ENCODE peak calls at places on chromosome 1, in four cellular contexts. One of them, this sample, is unnamed.

GRCh38 chr1:87728169-87728568 is 399.5 kb downstream of the LMO4 start:
- DNase-seq in fibroblast of mammary gland: no peak
- DNase-seq in CD8-positive, alpha-beta memory T cell: no peak
- DNase-seq in A549: no peak
- DNase-seq in this sample: no peak

GRCh38 chr1:222663535-222663934 is 45.6 kb downstream of the MIA3 start:
- DNase-seq in fibroblast of mammary gland: no peak
- DNase-seq in CD8-positive, alpha-beta memory T cell: no peak
- DNase-seq in A549: no peak
- DNase-seq in this sample: no peak

GRCh38 chr1:52234708-52235107 is 92.8 kb downstream of the ZFYVE9 start:
- DNase-seq in fibroblast of mammary gland: no peak
- DNase-seq in CD8-positive, alpha-beta memory T cell: no peak
- DNase-seq in A549: no peak
- DNase-seq in this sample: no peak

GRCh38 chr1:20663365-20663764 is 2.2 kb upstream of the DDOST start:
- DNase-seq in fibroblast of mammary gland: no peak
- DNase-seq in CD8-positive, alpha-beta memory T cell: no peak
- DNase-seq in A549: no peak
- DNase-seq in this sample: no peak

GRCh38 chr1:210293191-210293607 is 35.5 kb upstream of the HHAT start:
- DNase-seq in fibroblast of mammary gland: peak; percentile 95
- DNase-seq in CD8-positive, alpha-beta memory T cell: no peak
- DNase-seq in A549: no peak
- DNase-seq in this sample: no peak

GRCh38 chr1:27342391-27342777 is 562 bp downstream of the SYTL1 start:
- DNase-seq in fibroblast of mammary gland: no peak
- DNase-seq in CD8-positive, alpha-beta memory T cell: peak; percentile 31
- DNase-seq in A549: no peak
- DNase-seq in this sample: no peak

GRCh38 chr1:181149326-181150000 is 61.0 kb downstream of the IER5 start:
- DNase-seq in fibroblast of mammary gland: no peak
- DNase-seq in CD8-positive, alpha-beta memory T cell: peak; percentile 86
- DNase-seq in A549: no peak
- DNase-seq in this sample: no peak

GRCh38 chr1:38003261-38004250 is 1.8 kb downstream of the FHL3 start:
- DNase-seq in fibroblast of mammary gland: peak; percentile 50
- DNase-seq in CD8-positive, alpha-beta memory T cell: no peak
- DNase-seq in A549: no peak
- DNase-seq in this sample: no peak

GRCh38 chr1:209150114-209150513 is 433.4 kb upstream of the CAMK1G start:
- DNase-seq in fibroblast of mammary gland: peak; percentile 33
- DNase-seq in CD8-positive, alpha-beta memory T cell: no peak
- DNase-seq in A549: peak; percentile 24
- DNase-seq in this sample: no peak

GRCh38 chr1:115133440-115133839 is 44.1 kb upstream of the TSPAN2 start:
- DNase-seq in fibroblast of mammary gland: peak; percentile 35
- DNase-seq in CD8-positive, alpha-beta memory T cell: no peak
- DNase-seq in A549: peak; percentile 14
- DNase-seq in this sample: no peak

GRCh38 chr1:35692310-35692709 is 26.4 kb downstream of the C1orf216 start:
- DNase-seq in fibroblast of mammary gland: no peak
- DNase-seq in CD8-positive, alpha-beta memory T cell: no peak
- DNase-seq in A549: no peak
- DNase-seq in this sample: no peak
- H3K4me3 ChIP-seq in fibroblast of mammary gland: no peak overlapping the region
- H3K4me3 ChIP-seq in CD8-positive, alpha-beta memory T cell: no peak overlapping the region
- H3K4me3 ChIP-seq in A549: no peak overlapping the region
- H3K4me3 ChIP-seq in this sample: no peak overlapping the region

DNA sequence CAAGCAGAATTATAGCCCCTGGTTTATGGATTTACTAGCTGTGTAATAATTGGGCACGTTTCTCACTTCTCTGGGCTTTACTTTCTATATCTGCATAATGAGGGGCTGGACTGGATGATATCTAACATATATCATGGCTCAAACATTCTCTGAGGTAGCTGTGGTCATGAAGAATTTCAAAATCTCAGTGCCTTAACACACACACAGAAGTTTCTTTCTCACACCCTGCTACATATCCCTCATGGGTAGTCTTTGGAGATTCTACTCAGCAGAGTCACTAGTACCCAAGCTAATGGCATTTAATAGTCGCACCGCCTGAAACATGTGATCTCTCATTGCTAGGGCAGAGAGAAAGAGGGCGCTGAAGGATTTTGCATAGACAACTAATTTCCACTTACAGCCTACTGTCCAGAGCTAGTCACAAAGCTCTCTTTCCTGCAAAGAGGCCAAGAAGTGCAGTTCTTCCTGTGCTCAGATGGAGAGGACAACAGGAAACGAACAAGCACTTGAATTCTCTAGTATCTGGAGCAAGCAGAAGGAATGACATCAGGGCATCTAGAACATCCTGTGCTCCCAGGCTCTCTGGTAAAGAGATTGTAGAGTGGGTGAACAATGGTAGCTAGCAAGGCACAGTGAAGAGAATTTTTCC is 183.5 kb upstream of the PTBP2 start:
- DNase-seq in fibroblast of mammary gland: peak; percentile 95
- DNase-seq in CD8-positive, alpha-beta memory T cell: no peak
- DNase-seq in A549: no peak
- DNase-seq in this sample: no peak
- H3K4me3 ChIP-seq in fibroblast of mammary gland: no peak overlapping the region
- H3K4me3 ChIP-seq in CD8-positive, alpha-beta memory T cell: no peak overlapping the region
- H3K4me3 ChIP-seq in A549: no peak overlapping the region
- H3K4me3 ChIP-seq in this sample: no peak overlapping the region

GRCh38 chr1:59977075-59977410 is 50.5 kb upstream of the CYP2J2 start:
- DNase-seq in fibroblast of mammary gland: no peak
- DNase-seq in CD8-positive, alpha-beta memory T cell: no peak
- DNase-seq in A549: no peak
- DNase-seq in this sample: no peak

GRCh38 chr1:59973719-59974118 is 47.1 kb upstream of the CYP2J2 start:
- DNase-seq in fibroblast of mammary gland: no peak
- DNase-seq in CD8-positive, alpha-beta memory T cell: no peak
- DNase-seq in A549: no peak
- DNase-seq in this sample: no peak

GRCh38 chr1:59979551-59980070 is 53.0 kb upstream of the CYP2J2 start:
- DNase-seq in fibroblast of mammary gland: peak; percentile 7
- DNase-seq in CD8-positive, alpha-beta memory T cell: no peak
- DNase-seq in A549: no peak
- DNase-seq in this sample: no peak

GRCh38 chr1:59978026-59978425 is 51.5 kb upstream of the CYP2J2 start:
- DNase-seq in fibroblast of mammary gland: peak; percentile 77
- DNase-seq in CD8-positive, alpha-beta memory T cell: no peak
- DNase-seq in A549: no peak
- DNase-seq in this sample: no peak

DNA sequence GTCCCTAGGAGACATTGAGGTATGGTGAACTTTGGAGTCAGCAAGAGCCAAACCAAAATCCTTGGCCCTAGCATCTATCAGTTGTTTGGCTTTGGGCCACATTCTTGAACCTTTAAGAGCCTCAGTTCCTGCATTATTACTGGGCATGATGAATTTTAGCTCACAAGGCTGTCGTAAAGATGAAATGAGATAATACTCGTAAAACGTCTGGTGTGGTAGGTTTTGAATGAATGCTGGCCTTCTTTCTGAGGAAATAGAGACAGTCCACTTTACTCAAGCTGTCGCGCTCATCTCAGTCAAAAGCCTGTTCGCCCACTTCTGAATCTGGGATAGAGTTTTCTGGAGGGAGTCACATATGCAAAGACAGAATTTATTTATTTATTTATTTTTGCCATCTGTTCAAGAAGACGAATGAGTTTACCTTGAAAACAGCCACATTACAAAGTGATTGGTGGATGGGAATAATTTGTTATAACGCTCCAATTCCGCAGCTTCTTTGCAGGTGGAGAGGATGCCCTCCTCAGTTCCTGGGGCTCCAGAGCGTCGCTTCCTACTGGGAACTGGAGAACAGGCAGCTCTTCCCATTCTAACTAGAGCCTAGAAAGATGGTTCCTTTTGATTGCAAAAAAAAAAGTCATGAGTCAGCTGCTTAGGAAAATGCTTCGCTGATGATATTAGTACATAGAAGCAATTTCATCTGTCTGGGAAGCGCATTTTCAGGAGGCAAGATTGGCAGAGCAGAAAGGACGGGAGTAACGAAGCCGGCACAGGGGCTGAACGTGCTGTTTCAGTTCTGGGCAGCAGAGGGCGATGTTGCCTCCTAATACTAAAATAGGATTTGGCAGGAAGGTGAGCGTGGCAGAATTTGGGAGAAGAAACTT is 49.9 kb upstream of the CYP2J2 start:
- DNase-seq in fibroblast of mammary gland: peak; percentile 70
- DNase-seq in CD8-positive, alpha-beta memory T cell: peak; percentile 18
- DNase-seq in A549: peak; percentile 39
- DNase-seq in this sample: peak; percentile 73
- H3K4me3 ChIP-seq in fibroblast of mammary gland: no peak overlapping the region
- H3K4me3 ChIP-seq in CD8-positive, alpha-beta memory T cell: no peak overlapping the region
- H3K4me3 ChIP-seq in A549: no peak overlapping the region
- H3K4me3 ChIP-seq in this sample: no peak overlapping the region

GRCh38 chr1:244904119-244904518 is 39.8 kb upstream of the HNRNPU start:
- DNase-seq in fibroblast of mammary gland: no peak
- DNase-seq in CD8-positive, alpha-beta memory T cell: no peak
- DNase-seq in A549: no peak
- DNase-seq in this sample: no peak
- H3K4me3 ChIP-seq in fibroblast of mammary gland: no peak overlapping the region
- H3K4me3 ChIP-seq in CD8-positive, alpha-beta memory T cell: no peak overlapping the region
- H3K4me3 ChIP-seq in A549: no peak overlapping the region
- H3K4me3 ChIP-seq in this sample: no peak overlapping the region

This sample was measured in upper lobe of right lung.